ENCODE peak calls at places on chromosome 19, in eight cellular contexts. L is NCI-H460; G is uterus; F is A172; Y is activated gamma-delta T cell treated with Interleukin-2 at 50 U/mL for 16 hours; H is occipital lobe; N is CD4-positive, alpha-beta T cell; S is cardiac muscle cell. X is an unnamed sample.

GRCh38 chr19:39407644-39408391 is 1.2 kb downstream of the ZFP36 start:
- DNase-seq in L (no peak), G (peak), F (peak), Y (peak), H (no peak), N (peak), S (no peak), X (peak)

GRCh38 chr19:8396563-8397203 is 6.5 kb downstream of the RAB11B start:
- DNase-seq in L (peak), G (peak), F (peak), Y (peak), H (peak), N (peak), S (peak), X (no peak)

GRCh38 chr19:41303941-41304340 is 6.0 kb upstream of the CCDC97 start:
- DNase-seq in L (no peak), G (no peak), F (no peak), Y (no peak), H (no peak), N (no peak), S (no peak), X (no peak)

GRCh38 chr19:47284324-47284899 is 9.7 kb downstream of the INAFM1 start:
- DNase-seq in L (peak), G (no peak), F (peak), Y (peak), H (peak), N (peak), S (peak), X (peak)

GRCh38 chr19:7922841-7923205 is 2.7 kb downstream of the SNAPC2 start:
- DNase-seq in L (no peak), G (no peak), F (no peak), Y (no peak), H (no peak), N (no peak), S (no peak), X (no peak)

GRCh38 chr19:49896863-49897621 is at the start of gene IL4I1:
- DNase-seq in L (no peak), G (no peak), F (peak), Y (peak), H (no peak), N (peak), S (no peak), X (no peak)

GRCh38 chr19:734716-735115 is 16.2 kb upstream of the MISP start:
- DNase-seq in L (no peak), G (no peak), F (no peak), Y (no peak), H (no peak), N (no peak), S (no peak), X (no peak)

GRCh38 chr19:40420766-40421467 is 4.9 kb downstream of the SERTAD1 start:
- DNase-seq in L (peak), G (peak), F (peak), Y (peak), H (peak), N (peak), S (peak), X (peak)

GRCh38 chr19:9566729-9567128 is 17.6 kb downstream of the ZNF121 start:
- DNase-seq in L (no peak), G (no peak), F (no peak), Y (no peak), H (no peak), N (no peak), S (no peak), X (no peak)

GRCh38 chr19:15101479-15102082 is 5.6 kb upstream of the SYDE1 start:
- DNase-seq in L (no peak), G (no peak), F (no peak), Y (peak), H (no peak), N (peak), S (peak), X (no peak)

GRCh38 chr19:17405250-17406038 is at the start of gene BST2:
- DNase-seq in L (no peak), G (peak), F (peak), Y (peak), H (no peak), N (peak), S (peak), X (peak)

GRCh38 chr19:7917292-7918061 is 2.7 kb upstream of the SNAPC2 start:
- DNase-seq in L (peak), G (peak), F (no peak), Y (peak), H (peak), N (peak), S (peak), X (peak)

GRCh38 chr19:55519461-55520311 is 17.2 kb downstream of the SBK2 start:
- DNase-seq in L (peak), G (no peak), F (peak), Y (no peak), H (no peak), N (no peak), S (no peak), X (peak)

GRCh38 chr19:31282346-31282745 is 66.9 kb downstream of the TSHZ3 start:
- DNase-seq in L (no peak), G (no peak), F (no peak), Y (no peak), H (no peak), N (no peak), S (no peak), X (no peak)

GRCh38 chr19:47438793-47439220 is 19.5 kb upstream of the MEIS3 start:
- DNase-seq in L (no peak), G (no peak), F (no peak), Y (no peak), H (no peak), N (no peak), S (no peak), X (no peak)

GRCh38 chr19:1040476-1041271 is 767 bp downstream of the ABCA7 start:
- DNase-seq in L (peak), G (peak), F (peak), Y (peak), H (peak), N (peak), S (peak), X (peak)

GRCh38 chr19:6677495-6677894 is 7.5 kb upstream of the TNFSF14 start:
- DNase-seq in L (no peak), G (no peak), F (no peak), Y (no peak), H (no peak), N (no peak), S (no peak), X (no peak)

GRCh38 chr19:2636897-2637683 is 65.4 kb downstream of the GNG7 start:
- DNase-seq in L (peak), G (peak), F (peak), Y (peak), H (peak), N (peak), S (peak), X (peak)

GRCh38 chr19:46730595-46730994 is 13.7 kb upstream of the PRKD2 start:
- DNase-seq in L (no peak), G (no peak), F (no peak), Y (no peak), H (no peak), N (no peak), S (no peak), X (no peak)

GRCh38 chr19:55117063-55117635 is 288 bp downstream of the PPP1R12C start:
- DNase-seq in L (no peak), G (no peak), F (no peak), Y (no peak), H (no peak), N (no peak), S (peak), X (no peak)

GRCh38 chr19:19403373-19403901 is 2.0 kb upstream of the GATAD2A start:
- DNase-seq in L (no peak), G (no peak), F (peak), Y (no peak), H (no peak), N (no peak), S (no peak), X (peak)

GRCh38 chr19:15303105-15303780 is 29.1 kb downstream of the BRD4 start:
- DNase-seq in L (no peak), G (no peak), F (no peak), Y (no peak), H (no peak), N (no peak), S (no peak), X (no peak)

GRCh38 chr19:54023191-54023590 is 31.8 kb downstream of the CACNG6 start:
- DNase-seq in L (no peak), G (no peak), F (no peak), Y (no peak), H (no peak), N (no peak), S (no peak), X (no peak)

GRCh38 chr19:14369399-14370168 is 11.7 kb upstream of the ADGRE5 start:
- DNase-seq in L (no peak), G (peak), F (no peak), Y (peak), H (no peak), N (peak), S (peak), X (no peak)

GRCh38 chr19:409515-410242 is 732 bp upstream of the C2CD4C start:
- DNase-seq in L (no peak), G (no peak), F (no peak), Y (no peak), H (no peak), N (no peak), S (peak), X (no peak)

GRCh38 chr19:38707512-38708114 is 36.7 kb downstream of the CAPN12 start:
- DNase-seq in L (no peak), G (peak), F (peak), Y (no peak), H (no peak), N (no peak), S (no peak), X (no peak)

GRCh38 chr19:40806385-40807146 is 7.6 kb downstream of the EGLN2 start:
- DNase-seq in L (no peak), G (peak), F (peak), Y (peak), H (peak), N (peak), S (peak), X (no peak)

GRCh38 chr19:47280183-47280797 is 5.6 kb downstream of the INAFM1 start:
- DNase-seq in L (peak), G (peak), F (no peak), Y (peak), H (no peak), N (peak), S (no peak), X (no peak)

GRCh38 chr19:35318679-35319448 is 10.1 kb upstream of the CD22 start:
- DNase-seq in L (peak), G (peak), F (peak), Y (no peak), H (peak), N (no peak), S (no peak), X (peak)

X was measured in LoVo.